ENCODE peak calls at places on chromosome 4, in eight cellular contexts. One of them, this sample, is unnamed. For H3K4me1, the result is how much of the 10 kb centered on the place peaks cover.

GRCh38 chr4:86011117-86011516 is 348.7 kb downstream of the MAPK10 start:
- DNase-seq in small intestine: no peak
- DNase-seq in HepG2: no peak
- DNase-seq in fibroblast of lung: peak
- DNase-seq in psoas muscle: no peak
- DNase-seq in heart left ventricle: no peak
- DNase-seq in BE2C: no peak
- DNase-seq in right lobe of liver: no peak
- DNase-seq in this sample: no peak

GRCh38 chr4:162475221-162475620 is 311.4 kb upstream of the FSTL5 start:
- DNase-seq in HepG2: no peak
- DNase-seq in right lobe of liver: no peak
- DNase-seq in small intestine: no peak
- DNase-seq in BE2C: no peak
- DNase-seq in psoas muscle: no peak
- DNase-seq in fibroblast of lung: peak
- DNase-seq in heart left ventricle: no peak
- DNase-seq in this sample: no peak

GRCh38 chr4:113355550-113356371 is 306.3 kb downstream of the ANK2 start:
- DNase-seq in BE2C: peak
- DNase-seq in psoas muscle: no peak
- DNase-seq in fibroblast of lung: peak
- DNase-seq in right lobe of liver: no peak
- DNase-seq in HepG2: no peak
- DNase-seq in heart left ventricle: peak
- DNase-seq in small intestine: peak
- DNase-seq in this sample: no peak

GRCh38 chr4:5361968-5362367 is 310.7 kb downstream of the STK32B start:
- DNase-seq in small intestine: no peak
- DNase-seq in heart left ventricle: no peak
- DNase-seq in right lobe of liver: no peak
- DNase-seq in HepG2: no peak
- DNase-seq in BE2C: no peak
- DNase-seq in fibroblast of lung: no peak
- DNase-seq in psoas muscle: no peak
- DNase-seq in this sample: no peak

GRCh38 chr4:48162162-48162561 is 28.1 kb upstream of the TXK start:
- DNase-seq in psoas muscle: no peak
- DNase-seq in BE2C: no peak
- DNase-seq in heart left ventricle: no peak
- DNase-seq in HepG2: no peak
- DNase-seq in right lobe of liver: no peak
- DNase-seq in fibroblast of lung: peak
- DNase-seq in small intestine: no peak
- DNase-seq in this sample: no peak

GRCh38 chr4:101911616-101912015 is 121.1 kb downstream of the BANK1 start:
- DNase-seq in HepG2: no peak
- DNase-seq in heart left ventricle: no peak
- DNase-seq in psoas muscle: no peak
- DNase-seq in right lobe of liver: no peak
- DNase-seq in small intestine: no peak
- DNase-seq in BE2C: no peak
- DNase-seq in fibroblast of lung: no peak
- DNase-seq in this sample: no peak

GRCh38 chr4:40916880-40917279 is 167.1 kb downstream of the NSUN7 start:
- DNase-seq in HepG2: peak
- DNase-seq in BE2C: peak
- DNase-seq in small intestine: peak
- DNase-seq in right lobe of liver: no peak
- DNase-seq in fibroblast of lung: no peak
- DNase-seq in heart left ventricle: peak
- DNase-seq in psoas muscle: peak
- DNase-seq in this sample: no peak

GRCh38 chr4:25834411-25835107 is 28.2 kb downstream of the SEL1L3 start:
- DNase-seq in fibroblast of lung: no peak
- DNase-seq in small intestine: peak
- DNase-seq in HepG2: no peak
- DNase-seq in right lobe of liver: no peak
- DNase-seq in heart left ventricle: no peak
- DNase-seq in psoas muscle: no peak
- DNase-seq in BE2C: no peak
- DNase-seq in this sample: no peak

GRCh38 chr4:40909363-40909876 is 159.7 kb downstream of the NSUN7 start:
- DNase-seq in right lobe of liver: no peak
- DNase-seq in HepG2: no peak
- DNase-seq in psoas muscle: no peak
- DNase-seq in BE2C: peak
- DNase-seq in fibroblast of lung: peak
- DNase-seq in small intestine: no peak
- DNase-seq in heart left ventricle: no peak
- DNase-seq in this sample: no peak

GRCh38 chr4:2767046-2767704 is 11.0 kb upstream of the TNIP2 start:
- DNase-seq in right lobe of liver: no peak
- DNase-seq in heart left ventricle: no peak
- DNase-seq in psoas muscle: peak
- DNase-seq in fibroblast of lung: no peak
- DNase-seq in HepG2: no peak
- DNase-seq in small intestine: no peak
- DNase-seq in BE2C: no peak
- DNase-seq in this sample: no peak

GRCh38 chr4:140069068-140069467 is 84.9 kb downstream of the MAML3 start:
- DNase-seq in BE2C: no peak
- DNase-seq in psoas muscle: no peak
- DNase-seq in heart left ventricle: peak
- DNase-seq in HepG2: no peak
- DNase-seq in fibroblast of lung: peak
- DNase-seq in small intestine: no peak
- DNase-seq in right lobe of liver: no peak
- DNase-seq in this sample: no peak

GRCh38 chr4:177118596-177118995 is 191.1 kb upstream of the NEIL3 start:
- DNase-seq in heart left ventricle: peak
- DNase-seq in psoas muscle: no peak
- DNase-seq in BE2C: no peak
- DNase-seq in small intestine: no peak
- DNase-seq in right lobe of liver: no peak
- DNase-seq in fibroblast of lung: peak
- DNase-seq in HepG2: no peak
- DNase-seq in this sample: no peak

GRCh38 chr4:107806196-107806595 is 18.5 kb upstream of the SGMS2 start:
- DNase-seq in fibroblast of lung: no peak
- DNase-seq in BE2C: no peak
- DNase-seq in HepG2: no peak
- DNase-seq in small intestine: no peak
- DNase-seq in right lobe of liver: no peak
- DNase-seq in psoas muscle: no peak
- DNase-seq in heart left ventricle: no peak
- DNase-seq in this sample: no peak

GRCh38 chr4:48653217-48654014 is 126.7 kb downstream of the FRYL start:
- DNase-seq in right lobe of liver: no peak
- DNase-seq in psoas muscle: peak
- DNase-seq in fibroblast of lung: peak
- DNase-seq in small intestine: no peak
- DNase-seq in BE2C: peak
- DNase-seq in heart left ventricle: peak
- DNase-seq in HepG2: no peak
- DNase-seq in this sample: no peak

GRCh38 chr4:8407316-8407715 is 33.2 kb downstream of the ACOX3 start:
- DNase-seq in BE2C: no peak
- DNase-seq in small intestine: no peak
- DNase-seq in psoas muscle: no peak
- DNase-seq in HepG2: no peak
- DNase-seq in fibroblast of lung: no peak
- DNase-seq in right lobe of liver: no peak
- DNase-seq in heart left ventricle: no peak
- DNase-seq in this sample: no peak

GRCh38 chr4:8410066-8410600 is 30.4 kb downstream of the ACOX3 start:
- DNase-seq in BE2C: no peak
- DNase-seq in fibroblast of lung: no peak
- DNase-seq in HepG2: no peak
- DNase-seq in heart left ventricle: no peak
- DNase-seq in small intestine: no peak
- DNase-seq in psoas muscle: no peak
- DNase-seq in right lobe of liver: no peak
- DNase-seq in this sample: no peak

GRCh38 chr4:8409271-8410065 is 31.1 kb downstream of the ACOX3 start:
- DNase-seq in psoas muscle: peak
- DNase-seq in HepG2: no peak
- DNase-seq in heart left ventricle: peak
- DNase-seq in fibroblast of lung: no peak
- DNase-seq in right lobe of liver: no peak
- DNase-seq in small intestine: peak
- DNase-seq in BE2C: peak
- DNase-seq in this sample: no peak

GRCh38 chr4:8405516-8405875 is 35.0 kb downstream of the ACOX3 start:
- DNase-seq in HepG2: no peak
- DNase-seq in small intestine: no peak
- DNase-seq in right lobe of liver: no peak
- DNase-seq in heart left ventricle: no peak
- DNase-seq in fibroblast of lung: no peak
- DNase-seq in psoas muscle: peak
- DNase-seq in BE2C: no peak
- DNase-seq in this sample: no peak

DNA sequence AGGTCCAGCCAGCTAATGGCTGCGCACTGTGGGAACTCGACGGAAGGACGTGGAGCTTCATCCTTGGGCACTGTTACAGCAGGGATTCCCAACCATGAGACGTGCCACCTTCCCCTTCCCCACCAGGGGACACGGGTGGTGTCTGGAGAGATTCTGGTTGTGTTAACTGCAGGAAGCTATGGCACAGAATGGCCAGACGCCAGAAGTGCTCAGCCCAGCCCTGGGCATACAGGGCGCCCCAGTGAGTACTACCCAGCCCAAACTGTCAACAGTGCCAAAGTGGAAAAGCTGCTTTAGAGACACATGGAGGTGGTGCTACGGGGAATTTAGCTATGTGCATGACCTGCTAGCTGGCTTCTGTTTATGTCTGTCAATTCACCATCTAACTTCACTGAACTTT is 32.8 kb downstream of the ACOX3 start:
- DNase-seq in small intestine: no peak
- DNase-seq in fibroblast of lung: no peak
- DNase-seq in BE2C: no peak
- DNase-seq in heart left ventricle: no peak
- DNase-seq in HepG2: no peak
- DNase-seq in right lobe of liver: no peak
- DNase-seq in psoas muscle: no peak
- DNase-seq in this sample: no peak
- H3K4me1 ChIP-seq in small intestine: under half
- H3K4me1 ChIP-seq in fibroblast of lung: under half
- H3K4me1 ChIP-seq in BE2C: under half
- H3K4me1 ChIP-seq in heart left ventricle: under half
- H3K4me1 ChIP-seq in HepG2: under half
- H3K4me1 ChIP-seq in right lobe of liver: under half
- H3K4me1 ChIP-seq in psoas muscle: under half
- H3K4me1 ChIP-seq in this sample: under half

GRCh38 chr4:150231108-150231770 is 153.0 kb downstream of the DCLK2 start:
- DNase-seq in fibroblast of lung: peak
- DNase-seq in small intestine: no peak
- DNase-seq in HepG2: no peak
- DNase-seq in BE2C: no peak
- DNase-seq in psoas muscle: no peak
- DNase-seq in right lobe of liver: no peak
- DNase-seq in heart left ventricle: no peak
- DNase-seq in this sample: no peak
- H3K4me1 ChIP-seq in fibroblast of lung: under half
- H3K4me1 ChIP-seq in small intestine: under half
- H3K4me1 ChIP-seq in HepG2: under half
- H3K4me1 ChIP-seq in BE2C: under half
- H3K4me1 ChIP-seq in psoas muscle: under half
- H3K4me1 ChIP-seq in right lobe of liver: under half
- H3K4me1 ChIP-seq in heart left ventricle: under half
- H3K4me1 ChIP-seq in this sample: under half

DNA sequence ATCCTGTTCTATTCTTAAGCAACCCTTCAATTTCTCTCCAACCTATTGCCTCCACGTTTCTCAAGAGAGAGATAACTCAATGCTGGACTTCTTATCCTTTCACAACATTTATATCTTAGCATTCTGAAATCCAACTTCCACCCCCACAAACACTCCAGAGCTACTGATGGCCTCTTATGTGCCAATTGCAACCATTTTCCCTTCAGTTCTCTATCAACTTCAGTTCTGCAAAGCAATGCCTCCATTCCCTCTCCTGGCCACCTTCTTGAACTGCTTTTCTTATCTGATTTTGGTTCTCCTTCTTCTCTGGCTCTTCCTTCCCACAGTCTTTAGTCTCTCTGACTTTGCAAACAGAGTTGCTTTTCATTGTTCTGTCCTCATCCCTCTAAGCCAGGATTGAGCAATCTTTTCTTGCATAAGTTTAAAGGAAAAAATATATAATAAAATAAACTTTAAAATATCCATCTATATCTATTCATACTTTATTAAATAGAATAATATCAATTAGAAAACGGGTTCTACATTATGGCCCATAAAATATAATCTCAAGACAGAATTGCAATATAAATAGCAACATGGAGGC is 3.6 kb upstream of the STBD1 start:
- DNase-seq in psoas muscle: no peak
- DNase-seq in right lobe of liver: no peak
- DNase-seq in heart left ventricle: no peak
- DNase-seq in BE2C: no peak
- DNase-seq in fibroblast of lung: no peak
- DNase-seq in small intestine: no peak
- DNase-seq in HepG2: no peak
- DNase-seq in this sample: no peak
- H3K4me1 ChIP-seq in psoas muscle: half or more
- H3K4me1 ChIP-seq in right lobe of liver: under half
- H3K4me1 ChIP-seq in heart left ventricle: under half
- H3K4me1 ChIP-seq in BE2C: under half
- H3K4me1 ChIP-seq in fibroblast of lung: under half
- H3K4me1 ChIP-seq in small intestine: under half
- H3K4me1 ChIP-seq in HepG2: under half
- H3K4me1 ChIP-seq in this sample: under half

GRCh38 chr4:13641084-13641483 is 13.6 kb upstream of the BOD1L1 start:
- DNase-seq in right lobe of liver: no peak
- DNase-seq in BE2C: no peak
- DNase-seq in HepG2: no peak
- DNase-seq in psoas muscle: no peak
- DNase-seq in heart left ventricle: no peak
- DNase-seq in small intestine: no peak
- DNase-seq in fibroblast of lung: no peak
- DNase-seq in this sample: no peak

GRCh38 chr4:13640149-13640671 is 12.7 kb upstream of the BOD1L1 start:
- DNase-seq in HepG2: no peak
- DNase-seq in small intestine: no peak
- DNase-seq in heart left ventricle: no peak
- DNase-seq in right lobe of liver: no peak
- DNase-seq in BE2C: peak
- DNase-seq in psoas muscle: no peak
- DNase-seq in fibroblast of lung: peak
- DNase-seq in this sample: no peak

GRCh38 chr4:13645075-13645474 is 17.6 kb upstream of the BOD1L1 start:
- DNase-seq in fibroblast of lung: no peak
- DNase-seq in small intestine: no peak
- DNase-seq in heart left ventricle: no peak
- DNase-seq in right lobe of liver: no peak
- DNase-seq in HepG2: no peak
- DNase-seq in BE2C: no peak
- DNase-seq in psoas muscle: no peak
- DNase-seq in this sample: no peak

GRCh38 chr4:13642163-13642562 is 14.6 kb upstream of the BOD1L1 start:
- DNase-seq in psoas muscle: no peak
- DNase-seq in small intestine: no peak
- DNase-seq in BE2C: no peak
- DNase-seq in fibroblast of lung: peak
- DNase-seq in right lobe of liver: no peak
- DNase-seq in HepG2: no peak
- DNase-seq in heart left ventricle: no peak
- DNase-seq in this sample: no peak

GRCh38 chr4:13642576-13642975 is 15.1 kb upstream of the BOD1L1 start:
- DNase-seq in fibroblast of lung: peak
- DNase-seq in psoas muscle: no peak
- DNase-seq in HepG2: no peak
- DNase-seq in small intestine: no peak
- DNase-seq in heart left ventricle: no peak
- DNase-seq in right lobe of liver: no peak
- DNase-seq in BE2C: no peak
- DNase-seq in this sample: no peak
- H3K4me1 ChIP-seq in fibroblast of lung: under half
- H3K4me1 ChIP-seq in psoas muscle: under half
- H3K4me1 ChIP-seq in HepG2: under half
- H3K4me1 ChIP-seq in small intestine: under half
- H3K4me1 ChIP-seq in heart left ventricle: under half
- H3K4me1 ChIP-seq in right lobe of liver: under half
- H3K4me1 ChIP-seq in BE2C: under half
- H3K4me1 ChIP-seq in this sample: under half

This sample was measured in prostate gland.